ENCODE peak calls at places on chromosomes 13 and 19, in eight cellular contexts. One of them, this sample, is unnamed. For H3K4me1, the result is how much of the 10 kb centered on the place peaks cover.

GRCh38 chr19:21463449-21464105 is 41.8 kb upstream of the ZNF429 start:
- DNase-seq in prostate gland: peak
- DNase-seq in upper lobe of left lung: no peak
- DNase-seq in transverse colon: peak
- DNase-seq in stomach: peak
- DNase-seq in breast epithelium: peak
- DNase-seq in HepG2: no peak
- DNase-seq in HCT116: no peak
- DNase-seq in this sample: no peak

GRCh38 chr19:3576696-3577443 is 4.1 kb downstream of the HMG20B start:
- DNase-seq in HepG2: no peak
- DNase-seq in transverse colon: peak
- DNase-seq in stomach: peak
- DNase-seq in upper lobe of left lung: peak
- DNase-seq in breast epithelium: no peak
- DNase-seq in HCT116: no peak
- DNase-seq in prostate gland: peak
- DNase-seq in this sample: peak

GRCh38 chr13:90272356-90272755 is 1075.1 kb upstream of the MIR17HG start:
- DNase-seq in upper lobe of left lung: no peak
- DNase-seq in breast epithelium: no peak
- DNase-seq in transverse colon: no peak
- DNase-seq in stomach: no peak
- DNase-seq in HCT116: no peak
- DNase-seq in prostate gland: no peak
- DNase-seq in HepG2: no peak
- DNase-seq in this sample: no peak

GRCh38 chr13:98216135-98216565 is 39.1 kb upstream of the RNF113B start:
- DNase-seq in HepG2: no peak
- DNase-seq in HCT116: peak
- DNase-seq in breast epithelium: no peak
- DNase-seq in prostate gland: no peak
- DNase-seq in transverse colon: no peak
- DNase-seq in upper lobe of left lung: no peak
- DNase-seq in stomach: peak
- DNase-seq in this sample: no peak

GRCh38 chr13:69580255-69580654 is 527.4 kb upstream of the ATXN8OS start:
- DNase-seq in HepG2: no peak
- DNase-seq in upper lobe of left lung: no peak
- DNase-seq in prostate gland: no peak
- DNase-seq in breast epithelium: no peak
- DNase-seq in HCT116: no peak
- DNase-seq in transverse colon: no peak
- DNase-seq in stomach: no peak
- DNase-seq in this sample: no peak

GRCh38 chr13:95874286-95874685 is 178.9 kb downstream of the UGGT2 start:
- DNase-seq in HepG2: no peak
- DNase-seq in upper lobe of left lung: no peak
- DNase-seq in transverse colon: no peak
- DNase-seq in breast epithelium: no peak
- DNase-seq in prostate gland: no peak
- DNase-seq in HCT116: no peak
- DNase-seq in stomach: no peak
- DNase-seq in this sample: no peak

GRCh38 chr13:63636231-63636993 is 2220.8 kb upstream of the PCDH20 start:
- DNase-seq in breast epithelium: no peak
- DNase-seq in transverse colon: no peak
- DNase-seq in HepG2: no peak
- DNase-seq in prostate gland: no peak
- DNase-seq in upper lobe of left lung: no peak
- DNase-seq in HCT116: peak
- DNase-seq in stomach: no peak
- DNase-seq in this sample: no peak

GRCh38 chr13:79281335-79281734 is 124.7 kb downstream of the RBM26 start:
- DNase-seq in HCT116: no peak
- DNase-seq in transverse colon: no peak
- DNase-seq in prostate gland: no peak
- DNase-seq in stomach: no peak
- DNase-seq in breast epithelium: no peak
- DNase-seq in upper lobe of left lung: no peak
- DNase-seq in HepG2: no peak
- DNase-seq in this sample: no peak

GRCh38 chr19:52638601-52639000 is 446 bp upstream of the ZNF83 start:
- DNase-seq in breast epithelium: peak
- DNase-seq in HepG2: no peak
- DNase-seq in transverse colon: peak
- DNase-seq in prostate gland: no peak
- DNase-seq in stomach: no peak
- DNase-seq in HCT116: no peak
- DNase-seq in upper lobe of left lung: peak
- DNase-seq in this sample: peak

GRCh38 chr19:28554321-28555091 is 658.4 kb downstream of the UQCRFS1 start:
- DNase-seq in transverse colon: no peak
- DNase-seq in stomach: no peak
- DNase-seq in HCT116: no peak
- DNase-seq in prostate gland: no peak
- DNase-seq in breast epithelium: no peak
- DNase-seq in upper lobe of left lung: no peak
- DNase-seq in HepG2: no peak
- DNase-seq in this sample: no peak

GRCh38 chr19:42467437-42467760 is 24.7 kb upstream of the CXCL17 start:
- DNase-seq in breast epithelium: no peak
- DNase-seq in prostate gland: peak
- DNase-seq in HepG2: no peak
- DNase-seq in upper lobe of left lung: no peak
- DNase-seq in stomach: no peak
- DNase-seq in HCT116: no peak
- DNase-seq in transverse colon: peak
- DNase-seq in this sample: no peak

GRCh38 chr19:52224211-52224610 is 34.4 kb downstream of the PPP2R1A start:
- DNase-seq in transverse colon: no peak
- DNase-seq in stomach: no peak
- DNase-seq in HCT116: no peak
- DNase-seq in HepG2: no peak
- DNase-seq in breast epithelium: no peak
- DNase-seq in upper lobe of left lung: no peak
- DNase-seq in prostate gland: no peak
- DNase-seq in this sample: no peak

GRCh38 chr19:38707512-38708114 is 36.7 kb downstream of the CAPN12 start:
- DNase-seq in upper lobe of left lung: no peak
- DNase-seq in transverse colon: no peak
- DNase-seq in breast epithelium: peak
- DNase-seq in HCT116: no peak
- DNase-seq in stomach: peak
- DNase-seq in HepG2: peak
- DNase-seq in prostate gland: peak
- DNase-seq in this sample: peak

GRCh38 chr13:42337808-42338600 is 66.1 kb downstream of the AKAP11 start:
- DNase-seq in prostate gland: no peak
- DNase-seq in upper lobe of left lung: no peak
- DNase-seq in HCT116: no peak
- DNase-seq in breast epithelium: no peak
- DNase-seq in HepG2: no peak
- DNase-seq in transverse colon: no peak
- DNase-seq in stomach: no peak
- DNase-seq in this sample: no peak

GRCh38 chr19:4390862-4391693 is 9.3 kb downstream of the SH3GL1 start:
- DNase-seq in HCT116: no peak
- DNase-seq in breast epithelium: no peak
- DNase-seq in stomach: no peak
- DNase-seq in HepG2: peak
- DNase-seq in transverse colon: no peak
- DNase-seq in prostate gland: peak
- DNase-seq in upper lobe of left lung: no peak
- DNase-seq in this sample: no peak

GRCh38 chr13:33723365-33723764 is 94.6 kb upstream of the RFC3 start:
- DNase-seq in prostate gland: no peak
- DNase-seq in breast epithelium: no peak
- DNase-seq in upper lobe of left lung: no peak
- DNase-seq in stomach: no peak
- DNase-seq in HCT116: no peak
- DNase-seq in HepG2: peak
- DNase-seq in transverse colon: no peak
- DNase-seq in this sample: no peak

GRCh38 chr13:59873309-59873708 is 290.4 kb downstream of the DIAPH3 start:
- DNase-seq in HepG2: no peak
- DNase-seq in HCT116: no peak
- DNase-seq in upper lobe of left lung: no peak
- DNase-seq in prostate gland: no peak
- DNase-seq in transverse colon: no peak
- DNase-seq in breast epithelium: no peak
- DNase-seq in stomach: no peak
- DNase-seq in this sample: no peak

GRCh38 chr19:13398780-13399726 is 107.2 kb downstream of the CACNA1A start:
- DNase-seq in transverse colon: no peak
- DNase-seq in HepG2: no peak
- DNase-seq in stomach: no peak
- DNase-seq in HCT116: peak
- DNase-seq in upper lobe of left lung: no peak
- DNase-seq in prostate gland: no peak
- DNase-seq in breast epithelium: no peak
- DNase-seq in this sample: no peak

DNA sequence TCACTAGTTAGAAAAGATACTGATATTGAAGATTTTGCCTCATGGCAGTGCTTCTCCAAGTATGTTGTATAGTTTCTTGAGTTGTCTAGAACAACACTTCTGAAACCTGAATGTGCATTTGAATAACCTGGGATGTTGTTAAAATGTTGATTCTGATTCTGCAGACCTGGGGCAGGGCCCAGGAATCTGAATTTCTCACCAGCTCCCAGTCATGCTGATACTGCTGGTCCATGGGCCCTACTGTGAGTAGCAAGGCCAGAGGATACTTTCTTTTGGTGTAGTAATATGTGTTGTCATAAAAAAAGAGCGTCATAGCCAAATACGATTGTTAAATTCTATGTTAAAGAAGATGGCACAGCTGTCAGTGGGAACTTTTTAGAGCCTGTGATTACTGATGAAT is 41.6 kb upstream of the C1QTNF9 start:
- DNase-seq in upper lobe of left lung: no peak
- DNase-seq in HCT116: no peak
- DNase-seq in breast epithelium: no peak
- DNase-seq in stomach: no peak
- DNase-seq in transverse colon: no peak
- DNase-seq in HepG2: no peak
- DNase-seq in prostate gland: no peak
- DNase-seq in this sample: no peak
- H3K4me1 ChIP-seq in upper lobe of left lung: half or more
- H3K4me1 ChIP-seq in HCT116: under half
- H3K4me1 ChIP-seq in breast epithelium: under half
- H3K4me1 ChIP-seq in stomach: under half
- H3K4me1 ChIP-seq in transverse colon: under half
- H3K4me1 ChIP-seq in HepG2: half or more
- H3K4me1 ChIP-seq in prostate gland: under half
- H3K4me1 ChIP-seq in this sample: under half

GRCh38 chr13:91286317-91286716 is 61.2 kb upstream of the MIR17HG start:
- DNase-seq in breast epithelium: no peak
- DNase-seq in transverse colon: no peak
- DNase-seq in stomach: no peak
- DNase-seq in HepG2: no peak
- DNase-seq in prostate gland: no peak
- DNase-seq in upper lobe of left lung: no peak
- DNase-seq in HCT116: no peak
- DNase-seq in this sample: no peak

GRCh38 chr13:91292630-91293221 is 54.8 kb upstream of the MIR17HG start:
- DNase-seq in HepG2: no peak
- DNase-seq in HCT116: no peak
- DNase-seq in breast epithelium: no peak
- DNase-seq in transverse colon: no peak
- DNase-seq in stomach: no peak
- DNase-seq in upper lobe of left lung: no peak
- DNase-seq in prostate gland: no peak
- DNase-seq in this sample: no peak

GRCh38 chr13:91296011-91296410 is 51.5 kb upstream of the MIR17HG start:
- DNase-seq in stomach: no peak
- DNase-seq in breast epithelium: no peak
- DNase-seq in transverse colon: peak
- DNase-seq in prostate gland: no peak
- DNase-seq in HepG2: no peak
- DNase-seq in upper lobe of left lung: no peak
- DNase-seq in HCT116: no peak
- DNase-seq in this sample: no peak

DNA sequence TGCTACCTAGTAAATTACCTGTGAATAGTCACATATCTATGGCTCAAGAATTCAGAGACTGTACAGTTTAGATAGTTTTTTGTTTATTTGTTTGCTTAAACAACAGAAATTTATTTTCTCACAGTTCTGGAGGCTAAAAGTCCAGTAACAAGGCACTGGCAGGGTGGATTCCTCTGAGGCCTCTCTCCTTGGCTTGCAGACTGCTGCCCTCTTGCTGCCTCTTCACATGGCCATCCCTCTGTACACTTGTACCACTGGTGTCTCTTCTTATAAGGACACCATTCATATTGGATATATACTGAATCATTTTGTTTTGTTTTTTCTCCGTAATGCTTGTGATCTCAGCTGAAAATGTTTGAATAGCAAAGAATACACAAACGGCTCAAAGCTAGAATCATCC is 56.4 kb upstream of the MIR17HG start:
- DNase-seq in upper lobe of left lung: no peak
- DNase-seq in prostate gland: no peak
- DNase-seq in transverse colon: no peak
- DNase-seq in stomach: no peak
- DNase-seq in HepG2: no peak
- DNase-seq in HCT116: no peak
- DNase-seq in breast epithelium: no peak
- DNase-seq in this sample: no peak
- TF ChIP-seq CTCF in upper lobe of left lung: no peak
- TF ChIP-seq CTCF in prostate gland: no peak
- TF ChIP-seq CTCF in transverse colon: no peak
- TF ChIP-seq CTCF in stomach: no peak
- TF ChIP-seq CTCF in HepG2: no peak
- TF ChIP-seq CTCF in HCT116: no peak
- TF ChIP-seq CTCF in breast epithelium: no peak
- TF ChIP-seq CTCF in this sample: no peak

DNA sequence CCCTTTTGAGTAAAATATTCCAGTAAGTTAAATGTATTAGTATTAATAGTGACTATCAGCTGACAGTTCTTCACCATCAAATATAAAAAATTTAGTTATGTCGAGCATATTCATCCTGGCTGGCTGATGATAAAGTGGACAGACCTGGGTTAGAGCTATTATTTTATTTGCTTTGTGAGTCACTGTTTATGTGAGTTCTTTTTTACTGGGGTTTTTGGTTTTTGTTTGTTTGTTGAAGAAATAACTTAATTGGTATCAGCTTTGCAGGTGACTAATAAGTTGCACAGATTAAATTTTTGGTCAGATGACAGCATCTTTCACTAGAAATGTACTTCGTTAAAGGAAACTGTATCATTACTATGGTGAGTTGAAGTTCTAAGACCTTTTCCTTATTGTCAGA is 224.7 kb downstream of the GGACT start:
- DNase-seq in HepG2: no peak
- DNase-seq in HCT116: no peak
- DNase-seq in upper lobe of left lung: no peak
- DNase-seq in breast epithelium: no peak
- DNase-seq in prostate gland: no peak
- DNase-seq in stomach: no peak
- DNase-seq in transverse colon: no peak
- DNase-seq in this sample: no peak
- TF ChIP-seq POLR2AphosphoS5 in HepG2: no peak
- TF ChIP-seq POLR2AphosphoS5 in HCT116: no peak
- TF ChIP-seq POLR2AphosphoS5 in upper lobe of left lung: no peak
- TF ChIP-seq POLR2AphosphoS5 in breast epithelium: no peak
- TF ChIP-seq POLR2AphosphoS5 in prostate gland: no peak
- TF ChIP-seq POLR2AphosphoS5 in stomach: no peak
- TF ChIP-seq POLR2AphosphoS5 in transverse colon: no peak
- TF ChIP-seq POLR2AphosphoS5 in this sample: no peak

GRCh38 chr19:47490847-47491246 is 6.8 kb upstream of the KPTN start:
- DNase-seq in breast epithelium: no peak
- DNase-seq in prostate gland: no peak
- DNase-seq in HepG2: no peak
- DNase-seq in stomach: no peak
- DNase-seq in HCT116: no peak
- DNase-seq in upper lobe of left lung: no peak
- DNase-seq in transverse colon: no peak
- DNase-seq in this sample: peak
- H3K4me1 ChIP-seq in breast epithelium: under half
- H3K4me1 ChIP-seq in prostate gland: under half
- H3K4me1 ChIP-seq in HepG2: under half
- H3K4me1 ChIP-seq in stomach: under half
- H3K4me1 ChIP-seq in HCT116: under half
- H3K4me1 ChIP-seq in upper lobe of left lung: under half
- H3K4me1 ChIP-seq in transverse colon: under half
- H3K4me1 ChIP-seq in this sample: under half